ENCODE peak calls at places on chromosomes 4 and X, in five cellular contexts. S is DND-41, K is B cell, L is heart right ventricle, I is astrocyte. A is an unnamed sample.

GRCh38 chr4:86918539-86919072 is 16.2 kb upstream of the AFF1 start:
- DNase-seq in L (no peak), I (peak), K (no peak), S (no peak), A (no peak)

GRCh38 chrX:45952030-45952429 is 593.2 kb downstream of the ZNF674 start:
- DNase-seq in K (no peak), L (no peak), I (no peak), S (no peak), A (no peak)

GRCh38 chr4:20506827-20507226 is 193.4 kb upstream of the PACRGL start:
- DNase-seq in I (peak), K (no peak), L (no peak), S (no peak), A (no peak)

GRCh38 chr4:148090503-148091476 is 351.4 kb downstream of the NR3C2 start:
- DNase-seq in L (no peak), I (no peak), K (no peak), S (no peak), A (no peak)

GRCh38 chrX:107880054-107880610 is 54.5 kb downstream of the MID2 start:
- DNase-seq in K (no peak), S (no peak), L (no peak), I (no peak), A (no peak)

GRCh38 chr4:100875296-100876040 is 357.6 kb upstream of the EMCN start:
- DNase-seq in I (peak), L (no peak), K (no peak), S (no peak), A (no peak)

GRCh38 chr4:52299120-52299519 is 248.0 kb downstream of the SPATA18 start:
- DNase-seq in K (no peak), S (no peak), I (no peak), L (no peak), A (no peak)

GRCh38 chrX:112819013-112819635 is 21.5 kb downstream of the AMOT start:
- DNase-seq in K (no peak), I (peak), S (no peak), L (no peak), A (no peak)

GRCh38 chr4:182698212-182698611 is 219.0 kb downstream of the DCTD start:
- DNase-seq in K (no peak), L (no peak), I (peak), S (no peak), A (no peak)

GRCh38 chrX:39816871-39817731 is 280.7 kb downstream of the BCOR start:
- DNase-seq in K (no peak), L (no peak), S (peak), I (peak), A (no peak)

GRCh38 chrX:47202877-47203276 is 9.2 kb downstream of the UBA1 start:
- DNase-seq in L (no peak), K (no peak), I (no peak), S (no peak), A (no peak)

GRCh38 chr4:3243066-3243775 is 5.7 kb upstream of the MSANTD1 start:
- DNase-seq in S (no peak), I (no peak), K (no peak), L (no peak), A (no peak)

GRCh38 chr4:139815646-139816601 is 150.3 kb downstream of the MGST2 start:
- DNase-seq in S (no peak), I (peak), K (no peak), L (peak), A (no peak)

GRCh38 chr4:5322321-5322720 is 271.0 kb downstream of the STK32B start:
- DNase-seq in S (no peak), K (no peak), I (no peak), L (no peak), A (no peak)

GRCh38 chr4:76747613-76748012 is 150.3 kb downstream of the SOWAHB start:
- DNase-seq in L (no peak), S (no peak), K (no peak), I (peak), A (no peak)

GRCh38 chr4:147078875-147079658 is 133.4 kb upstream of the TTC29 start:
- DNase-seq in K (no peak), S (no peak), I (peak), L (peak), A (no peak)

GRCh38 chrX:2385224-2385623 is 115.6 kb downstream of the DHRSX start:
- DNase-seq in S (no peak), L (no peak), K (no peak), I (peak), A (no peak)

GRCh38 chrX:42803320-42803719 is 25.4 kb upstream of the PPP1R2C start:
- DNase-seq in K (no peak), S (no peak), L (no peak), I (peak), A (no peak)

GRCh38 chr4:10013722-10014121 is 7.6 kb downstream of the SLC2A9 start:
- DNase-seq in L (peak), S (peak), I (no peak), K (no peak), A (peak)

DNA sequence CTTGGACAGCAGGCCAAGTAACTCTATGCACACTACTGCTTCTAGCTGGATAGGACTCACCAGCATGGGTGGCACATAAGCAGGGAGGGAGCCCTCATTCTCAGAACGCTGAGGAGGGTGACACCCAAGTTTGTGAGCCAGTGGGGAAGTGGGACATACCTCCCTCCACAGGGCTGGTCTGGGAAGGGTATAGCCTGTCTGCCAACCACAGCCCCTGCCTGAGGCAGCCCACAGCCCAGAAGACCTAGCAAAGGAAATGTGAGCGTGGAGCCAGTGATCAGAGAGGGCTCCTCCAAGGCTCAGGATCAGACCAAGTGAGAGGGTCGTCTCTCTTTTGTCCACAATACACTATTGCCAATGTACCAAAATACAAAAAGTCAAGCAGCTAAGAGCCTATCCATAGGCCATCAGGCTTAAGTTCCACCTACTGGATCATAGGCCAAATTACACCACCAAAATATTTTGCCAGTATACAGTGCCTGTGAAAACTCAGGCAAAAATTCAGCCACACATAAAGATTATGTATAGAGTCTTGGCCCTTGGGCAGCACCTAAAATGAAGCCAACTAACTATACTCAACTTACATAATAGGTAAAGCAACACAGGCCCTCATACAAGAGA is 1203.1 kb downstream of the PCDH18 start:
- DNase-seq in I (no peak), S (no peak), K (no peak), L (no peak), A (no peak)
- TF ChIP-seq CTCF in I (peak), S (peak), K (no peak), L (no peak), A (no peak)

GRCh38 chr4:30380404-30380998 is 339.7 kb upstream of the PCDH7 start:
- DNase-seq in S (peak), I (peak), L (no peak), K (no peak), A (no peak)
- TF ChIP-seq CTCF in S (peak), I (peak), L (peak), K (peak), A (no peak)

DNA sequence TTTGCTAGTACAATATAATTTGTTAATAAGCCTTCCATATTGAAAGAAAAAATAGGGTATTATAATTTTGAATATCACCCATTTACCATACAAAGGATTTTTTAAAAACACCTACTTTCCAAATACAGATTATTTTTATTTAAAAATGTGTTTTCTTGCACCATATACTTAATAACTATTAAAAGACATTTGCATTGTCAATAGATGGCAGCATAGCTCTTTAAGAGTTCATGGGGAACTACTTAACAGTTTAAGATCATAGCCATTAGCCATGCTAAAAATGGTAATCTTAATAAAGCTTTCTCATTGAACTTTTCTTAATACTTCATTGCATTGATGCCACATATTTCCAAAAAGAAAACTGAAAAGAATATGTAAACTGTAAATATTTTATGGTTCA is 1995.9 kb downstream of the C4orf33 start:
- DNase-seq in I (peak), L (no peak), S (no peak), K (no peak), A (no peak)
- TF ChIP-seq CTCF in I (peak), L (peak), S (peak), K (no peak), A (no peak)

DNA sequence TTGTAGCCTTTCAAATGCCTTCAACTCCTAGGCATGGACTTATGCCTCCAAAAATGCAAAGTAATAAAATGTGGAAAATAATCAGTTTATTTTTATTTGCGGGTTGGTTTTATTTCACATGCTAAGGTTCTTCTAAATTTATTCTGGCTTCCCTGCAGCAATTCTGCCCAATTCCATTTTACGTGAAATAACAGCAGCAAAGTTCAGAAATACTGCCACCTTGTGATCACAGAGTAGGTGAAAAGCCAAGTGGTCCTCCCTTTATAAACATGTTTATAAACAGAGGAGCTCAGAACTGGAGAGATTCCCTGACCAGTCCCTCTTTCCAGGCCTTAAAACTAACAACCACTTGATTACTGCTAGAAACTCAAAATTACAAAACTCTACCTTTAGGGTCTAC is 14.7 kb upstream of the DCHS2 start:
- DNase-seq in K (no peak), S (no peak), I (no peak), L (no peak), A (no peak)
- TF ChIP-seq CTCF in K (peak), S (peak), I (peak), L (peak), A (no peak)

GRCh38 chr4:185304944-185305690 is 90.6 kb downstream of the LRP2BP start:
- DNase-seq in K (peak), I (no peak), L (peak), S (peak), A (no peak)
- TF ChIP-seq CTCF in K (peak), I (peak), L (peak), S (peak), A (no peak)

DNA sequence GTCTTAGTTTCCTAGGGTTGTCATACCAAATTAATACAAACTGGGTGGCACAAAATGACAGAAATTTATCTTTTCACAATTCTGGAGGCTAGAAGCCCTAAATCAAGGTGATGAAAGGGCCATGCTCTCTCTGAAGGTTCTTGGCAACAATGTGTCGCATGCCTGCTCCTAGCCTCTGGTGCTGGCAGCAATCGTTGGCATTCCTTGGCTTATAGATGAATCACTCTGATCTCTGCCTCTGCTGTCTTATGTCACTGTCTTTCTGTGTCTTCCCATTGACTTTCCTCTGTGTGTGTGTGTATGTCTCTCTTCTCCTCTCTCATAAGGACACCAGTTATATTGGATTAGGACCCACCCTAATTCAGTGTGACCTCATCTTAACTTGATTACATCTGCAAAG is 15.9 kb upstream of the INTU start:
- DNase-seq in K (no peak), L (no peak), S (no peak), I (no peak), A (no peak)
- TF ChIP-seq CTCF in K (no peak), L (no peak), S (no peak), I (no peak), A (no peak)

DNA sequence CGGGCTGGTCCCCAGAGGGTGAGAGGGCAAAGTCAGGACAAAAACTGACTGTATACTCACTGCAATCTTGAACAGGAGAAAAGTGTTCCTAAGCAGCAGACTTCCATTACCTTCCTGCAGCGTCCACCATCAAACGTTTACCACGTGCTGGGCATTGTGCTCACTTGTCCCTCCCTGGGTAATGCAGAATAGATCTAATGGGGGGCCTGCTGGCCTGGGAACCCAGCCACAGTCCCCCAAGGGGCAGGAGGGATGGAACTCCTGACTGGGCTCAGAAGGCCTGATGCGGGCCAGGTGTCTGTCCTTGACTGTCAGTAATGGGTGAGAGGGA is 37.6 kb upstream of the FAM156A start:
- DNase-seq in S (no peak), L (no peak), I (no peak), K (no peak), A (no peak)
- TF ChIP-seq CTCF in S (no peak), L (no peak), I (no peak), K (no peak), A (peak)

DNA sequence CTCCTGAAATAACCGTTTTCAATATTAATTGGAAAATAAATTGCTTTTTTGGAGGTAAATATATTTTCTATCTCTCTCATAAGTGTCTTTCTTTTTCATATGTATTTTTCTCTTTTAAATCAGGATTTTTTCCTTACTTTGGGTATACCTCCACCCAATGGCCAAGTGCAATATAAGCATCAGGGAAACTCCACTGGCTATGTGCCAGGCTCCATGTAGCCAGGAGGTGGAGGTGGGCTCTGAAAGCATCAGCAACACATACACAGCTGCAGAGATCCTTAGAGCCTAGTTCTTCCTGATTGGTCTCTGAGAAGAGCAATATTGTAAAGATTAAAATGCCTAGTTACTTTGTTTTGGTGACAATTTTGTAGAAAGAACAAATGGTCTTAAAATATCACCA is 3.4 kb downstream of the GABRA2 start:
- DNase-seq in K (no peak), S (no peak), L (no peak), I (no peak), A (no peak)
- TF ChIP-seq CTCF in K (no peak), S (peak), L (no peak), I (no peak), A (no peak)

DNA sequence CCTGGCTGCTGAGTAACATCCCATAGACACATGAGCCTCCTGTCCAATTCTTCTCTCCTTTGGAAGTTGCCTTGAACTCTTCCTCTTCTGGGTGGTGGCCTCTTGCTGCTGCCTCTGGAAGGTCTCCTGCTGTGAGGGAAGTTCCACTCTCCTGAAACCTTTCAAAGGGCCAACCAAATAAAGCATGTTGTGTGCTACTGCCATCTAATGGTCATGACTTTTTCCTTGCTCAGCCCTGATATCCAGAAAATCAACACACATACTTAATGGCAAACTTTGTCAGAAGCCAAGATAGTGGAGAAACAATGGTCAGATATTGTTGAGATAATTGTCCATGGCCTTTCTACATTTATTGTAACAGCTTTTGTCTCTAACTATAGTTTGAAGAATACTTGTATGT is 19.1 kb upstream of the ZXDA start:
- DNase-seq in S (peak), K (no peak), L (no peak), I (no peak), A (no peak)
- TF ChIP-seq CTCF in S (peak), K (peak), L (peak), I (peak), A (peak)

A was measured in natural killer cell.